ENCODE peak calls at places on chromosomes 1 and 21, in nine cellular contexts. N, Y, D, C, R, W, G, H and O are unnamed samples.

GRCh38 chr1:70299472-70299871 is 55.0 kb downstream of the ANKRD13C start:
- ATAC-seq in N (no peak), Y (no peak), D (no peak), C (no peak), R (no peak), W (no peak), G (no peak), H (no peak), O (no peak)

GRCh38 chr1:177586429-177586828 is 383.4 kb downstream of the SEC16B start:
- ATAC-seq in N (no peak), Y (no peak), D (no peak), C (no peak), R (peak), W (peak), G (no peak), H (no peak), O (no peak)

GRCh38 chr1:88791192-88791591 is 100.2 kb downstream of the GTF2B start:
- ATAC-seq in N (no peak), Y (no peak), D (no peak), C (no peak), R (no peak), W (no peak), G (no peak), H (no peak), O (no peak)

GRCh38 chr1:238252033-238252802 is 361.5 kb upstream of the ZP4 start:
- ATAC-seq in N (peak), Y (peak), D (no peak), C (no peak), R (no peak), W (peak), G (peak), H (peak), O (peak)

GRCh38 chr21:36698160-36699025 is 522 bp upstream of the SIM2 start:
- ATAC-seq in N (peak), Y (no peak), D (no peak), C (peak), R (no peak), W (peak), G (no peak), H (peak), O (no peak)

GRCh38 chr1:67555487-67556296 is 125.5 kb upstream of the SERBP1 start:
- ATAC-seq in N (no peak), Y (no peak), D (no peak), C (no peak), R (no peak), W (no peak), G (no peak), H (peak), O (no peak)

GRCh38 chr1:31869473-31869872 is 53.7 kb upstream of the SPOCD1 start:
- ATAC-seq in N (no peak), Y (peak), D (no peak), C (no peak), R (no peak), W (no peak), G (peak), H (no peak), O (no peak)

GRCh38 chr1:198121058-198121829 is 35.6 kb upstream of the NEK7 start:
- ATAC-seq in N (peak), Y (peak), D (peak), C (peak), R (no peak), W (peak), G (no peak), H (no peak), O (peak)

GRCh38 chr21:16742116-16742515 is 770.7 kb upstream of the CXADR start:
- ATAC-seq in N (no peak), Y (no peak), D (no peak), C (peak), R (peak), W (no peak), G (no peak), H (no peak), O (no peak)

GRCh38 chr1:3433596-3434320 is 20.7 kb upstream of the ARHGEF16 start:
- ATAC-seq in N (no peak), Y (no peak), D (no peak), C (no peak), R (no peak), W (no peak), G (no peak), H (no peak), O (no peak)

GRCh38 chr1:58438468-58438867 is 108.1 kb downstream of the OMA1 start:
- ATAC-seq in N (no peak), Y (no peak), D (no peak), C (peak), R (no peak), W (no peak), G (no peak), H (no peak), O (no peak)

GRCh38 chr1:86441581-86441980 is 17.6 kb downstream of the CLCA2 start:
- ATAC-seq in N (no peak), Y (no peak), D (peak), C (no peak), R (no peak), W (no peak), G (no peak), H (no peak), O (no peak)